ENCODE peak calls at places on chromosomes 3 and 15, in ten cellular contexts. P is NCI-H345; W is stimulated activated CD4-positive, alpha-beta T cell treated with anti-CD3 and anti-CD28 coated beads, Interleukin-2, amount 100 ng/mL, for 48 hours; E is activated T-cell treated with anti-CD3 and anti-CD28 coated beads, Interleukin-2, amount 50 U/mL, for 72 hours; M is Kasumi-1; T is mucosa of gallbladder; F is non-pigmented ciliary epithelial cell; U is ascending aorta; A is HFFc6; I is endothelial cell. O is an unnamed sample.

GRCh38 chr15:69604050-69604378 is 151.4 kb downstream of the RPLP1 start:
- DNase-seq in P (peak; percentile 62), W (no peak), E (no peak), M (no peak), T (peak; percentile 15), F (no peak), U (no peak), A (no peak), I (peak; percentile 15), O (no peak)

GRCh38 chr15:74978503-74978902 is 16.9 kb upstream of the SCAMP5 start:
- DNase-seq in P (peak; percentile 49), W (peak; percentile 40), E (peak; percentile 55), M (no peak), T (no peak), F (no peak), U (no peak), A (no peak), I (no peak), O (no peak)

GRCh38 chr3:78858165-78858564 is 909.6 kb downstream of the ROBO1 start:
- DNase-seq in P (no peak), W (no peak), E (no peak), M (no peak), T (no peak), F (no peak), U (no peak), A (no peak), I (no peak), O (no peak)

GRCh38 chr3:157920804-157921203 is 185.4 kb downstream of the SHOX2 start:
- DNase-seq in P (no peak), W (no peak), E (no peak), M (no peak), T (no peak), F (no peak), U (no peak), A (no peak), I (no peak), O (no peak)

GRCh38 chr3:195015021-195015420 is 255.9 kb downstream of the XXYLT1 start:
- DNase-seq in P (no peak), W (no peak), E (no peak), M (peak; percentile 67), T (no peak), F (no peak), U (no peak), A (no peak), I (no peak), O (no peak)

GRCh38 chr3:112499328-112499727 is at the start of gene BTLA:
- DNase-seq in P (no peak), W (no peak), E (peak; percentile 31), M (no peak), T (no peak), F (no peak), U (no peak), A (no peak), I (no peak), O (no peak)

GRCh38 chr3:143266512-143266911 is 146.9 kb downstream of the CHST2 start:
- DNase-seq in P (no peak), W (no peak), E (no peak), M (no peak), T (no peak), F (no peak), U (no peak), A (peak; percentile 12), I (no peak), O (no peak)

GRCh38 chr3:37329465-37329864 is 155.1 kb upstream of the LRRFIP2 start:
- DNase-seq in P (no peak), W (no peak), E (no peak), M (no peak), T (no peak), F (no peak), U (no peak), A (no peak), I (no peak), O (no peak)

GRCh38 chr3:171620825-171621434 is 160.7 kb upstream of the TNIK start:
- DNase-seq in P (no peak), W (no peak), E (no peak), M (no peak), T (no peak), F (peak; percentile 67), U (no peak), A (peak; percentile 12), I (no peak), O (no peak)

GRCh38 chr3:64431717-64432116 is 206.5 kb upstream of the PRICKLE2 start:
- DNase-seq in P (peak; percentile 29), W (no peak), E (no peak), M (no peak), T (no peak), F (no peak), U (no peak), A (no peak), I (no peak), O (no peak)

GRCh38 chr15:83398591-83398990 is 48.5 kb upstream of the SH3GL3 start:
- DNase-seq in P (no peak), W (no peak), E (no peak), M (no peak), T (no peak), F (no peak), U (no peak), A (peak; percentile 35), I (no peak), O (no peak)

GRCh38 chr3:189298469-189299375 is 127.0 kb downstream of the TPRG1 start:
- DNase-seq in P (no peak), W (no peak), E (peak; percentile 27), M (no peak), T (no peak), F (no peak), U (no peak), A (no peak), I (no peak), O (no peak)

GRCh38 chr15:51739056-51739455 is 1.6 kb upstream of the LYSMD2 start:
- DNase-seq in P (no peak), W (no peak), E (no peak), M (no peak), T (no peak), F (no peak), U (no peak), A (no peak), I (no peak), O (no peak)

GRCh38 chr15:99275061-99275460 is 23.8 kb downstream of the LRRC28 start:
- DNase-seq in P (no peak), W (no peak), E (no peak), M (no peak), T (no peak), F (no peak), U (no peak), A (no peak), I (no peak), O (no peak)

GRCh38 chr3:59115355-59116136 is 65.7 kb upstream of the CFAP20DC start:
- DNase-seq in P (no peak), W (no peak), E (no peak), M (no peak), T (no peak), F (no peak), U (no peak), A (no peak), I (no peak), O (no peak)

GRCh38 chr3:10303105-10303504 is 10.4 kb upstream of the GHRL start:
- DNase-seq in P (no peak), W (no peak), E (no peak), M (no peak), T (no peak), F (no peak), U (no peak), A (no peak), I (no peak), O (no peak)

GRCh38 chr3:27905625-27906024 is 183.5 kb upstream of the EOMES start:
- DNase-seq in P (no peak), W (no peak), E (peak; percentile 22), M (no peak), T (no peak), F (no peak), U (no peak), A (no peak), I (no peak), O (no peak)

GRCh38 chr15:72953306-72953705 is 99.0 kb upstream of the NEO1 start:
- DNase-seq in P (no peak), W (no peak), E (no peak), M (no peak), T (no peak), F (no peak), U (no peak), A (no peak), I (no peak), O (no peak)

GRCh38 chr3:47128110-47128509 is 35.8 kb downstream of the SETD2 start:
- DNase-seq in P (no peak), W (no peak), E (no peak), M (no peak), T (no peak), F (no peak), U (no peak), A (no peak), I (no peak), O (no peak)

GRCh38 chr3:10315101-10315500 is 5.8 kb downstream of the SEC13 start:
- DNase-seq in P (no peak), W (no peak), E (no peak), M (no peak), T (no peak), F (no peak), U (no peak), A (no peak), I (no peak), O (no peak)

GRCh38 chr3:126923423-126923822 is 59.5 kb upstream of the PLXNA1 start:
- DNase-seq in P (no peak), W (no peak), E (peak; percentile 19), M (no peak), T (no peak), F (no peak), U (no peak), A (no peak), I (no peak), O (no peak)

GRCh38 chr3:157360044-157360443 is 76.6 kb upstream of the PTX3 start:
- DNase-seq in P (no peak), W (no peak), E (no peak), M (no peak), T (no peak), F (peak; percentile 79), U (no peak), A (peak; percentile 87), I (no peak), O (peak; percentile 91)

O was measured in HS-27A.